ENCODE peak calls at places on chromosomes 11 and 22, in seven cellular contexts. One of them, this sample, is unnamed.
A peak's percentile ranks its signal among the peaks of the same experiment; 100 is the strongest.

GRCh38 chr11:70434813-70435300 is 36.5 kb downstream of the CTTN start:
- DNase-seq in mucosa of gallbladder: no peak
- DNase-seq in spleen: no peak
- DNase-seq in right cardiac atrium: no peak
- DNase-seq in substantia nigra: no peak
- DNase-seq in bronchial epithelial cell: no peak
- DNase-seq in nucleus accumbens: no peak
- DNase-seq in this sample: no peak

GRCh38 chr11:45661417-45662055 is 3.9 kb downstream of the CHST1 start:
- DNase-seq in mucosa of gallbladder: no peak
- DNase-seq in spleen: peak; percentile 30
- DNase-seq in right cardiac atrium: no peak
- DNase-seq in substantia nigra: no peak
- DNase-seq in bronchial epithelial cell: no peak
- DNase-seq in nucleus accumbens: no peak
- DNase-seq in this sample: no peak

GRCh38 chr11:73810637-73811036 is 23.0 kb downstream of the MRPL48 start:
- DNase-seq in mucosa of gallbladder: no peak
- DNase-seq in spleen: no peak
- DNase-seq in right cardiac atrium: no peak
- DNase-seq in substantia nigra: no peak
- DNase-seq in bronchial epithelial cell: no peak
- DNase-seq in nucleus accumbens: no peak
- DNase-seq in this sample: no peak

GRCh38 chr22:29623553-29624169 is 20.2 kb downstream of the NF2 start:
- DNase-seq in mucosa of gallbladder: no peak
- DNase-seq in spleen: no peak
- DNase-seq in right cardiac atrium: no peak
- DNase-seq in substantia nigra: no peak
- DNase-seq in bronchial epithelial cell: no peak
- DNase-seq in nucleus accumbens: no peak
- DNase-seq in this sample: no peak

GRCh38 chr22:20930004-20930403 is 12.8 kb downstream of the CRKL start:
- DNase-seq in mucosa of gallbladder: no peak
- DNase-seq in spleen: no peak
- DNase-seq in right cardiac atrium: no peak
- DNase-seq in substantia nigra: no peak
- DNase-seq in bronchial epithelial cell: no peak
- DNase-seq in nucleus accumbens: no peak
- DNase-seq in this sample: no peak

GRCh38 chr22:30864441-30865420 is 103.8 kb downstream of the MORC2 start:
- DNase-seq in mucosa of gallbladder: no peak
- DNase-seq in spleen: peak; percentile 31
- DNase-seq in right cardiac atrium: no peak
- DNase-seq in substantia nigra: no peak
- DNase-seq in bronchial epithelial cell: no peak
- DNase-seq in nucleus accumbens: no peak
- DNase-seq in this sample: no peak

GRCh38 chr11:86134580-86135318 is 65.9 kb upstream of the PICALM start:
- DNase-seq in mucosa of gallbladder: no peak
- DNase-seq in spleen: no peak
- DNase-seq in right cardiac atrium: no peak
- DNase-seq in substantia nigra: no peak
- DNase-seq in bronchial epithelial cell: no peak
- DNase-seq in nucleus accumbens: no peak
- DNase-seq in this sample: no peak

GRCh38 chr22:45682069-45682468 is 10.4 kb downstream of the ATXN10 start:
- DNase-seq in mucosa of gallbladder: no peak
- DNase-seq in spleen: no peak
- DNase-seq in right cardiac atrium: no peak
- DNase-seq in substantia nigra: no peak
- DNase-seq in bronchial epithelial cell: no peak
- DNase-seq in nucleus accumbens: no peak
- DNase-seq in this sample: no peak

GRCh38 chr22:46067159-46068111 is 82.9 kb upstream of the PPARA start:
- DNase-seq in mucosa of gallbladder: no peak
- DNase-seq in spleen: peak; percentile 48
- DNase-seq in right cardiac atrium: peak; percentile 74
- DNase-seq in substantia nigra: no peak
- DNase-seq in bronchial epithelial cell: no peak
- DNase-seq in nucleus accumbens: no peak
- DNase-seq in this sample: no peak

GRCh38 chr22:48477031-48477721 is 1350.5 kb downstream of the BRD1 start:
- DNase-seq in mucosa of gallbladder: no peak
- DNase-seq in spleen: peak; percentile 68
- DNase-seq in right cardiac atrium: peak; percentile 69
- DNase-seq in substantia nigra: no peak
- DNase-seq in bronchial epithelial cell: no peak
- DNase-seq in nucleus accumbens: peak; percentile 43
- DNase-seq in this sample: peak; percentile 44

GRCh38 chr22:35930933-35931332 is 97.7 kb downstream of the RBFOX2 start:
- DNase-seq in mucosa of gallbladder: peak; percentile 34
- DNase-seq in spleen: no peak
- DNase-seq in right cardiac atrium: no peak
- DNase-seq in substantia nigra: no peak
- DNase-seq in bronchial epithelial cell: peak; percentile 48
- DNase-seq in nucleus accumbens: no peak
- DNase-seq in this sample: no peak

GRCh38 chr11:100903284-100903683 is 216.2 kb downstream of the ARHGAP42 start:
- DNase-seq in mucosa of gallbladder: no peak
- DNase-seq in spleen: no peak
- DNase-seq in right cardiac atrium: no peak
- DNase-seq in substantia nigra: no peak
- DNase-seq in bronchial epithelial cell: no peak
- DNase-seq in nucleus accumbens: no peak
- DNase-seq in this sample: no peak

GRCh38 chr11:126992065-126992803 is 8.3 kb downstream of the KIRREL3 start:
- DNase-seq in mucosa of gallbladder: no peak
- DNase-seq in spleen: no peak
- DNase-seq in right cardiac atrium: no peak
- DNase-seq in substantia nigra: no peak
- DNase-seq in bronchial epithelial cell: peak; percentile 67
- DNase-seq in nucleus accumbens: no peak
- DNase-seq in this sample: no peak

GRCh38 chr11:99176430-99176829 is 155.7 kb downstream of the CNTN5 start:
- DNase-seq in mucosa of gallbladder: no peak
- DNase-seq in spleen: no peak
- DNase-seq in right cardiac atrium: no peak
- DNase-seq in substantia nigra: no peak
- DNase-seq in bronchial epithelial cell: no peak
- DNase-seq in nucleus accumbens: no peak
- DNase-seq in this sample: no peak

GRCh38 chr11:11722861-11723260 is 101.1 kb upstream of the GALNT18 start:
- DNase-seq in mucosa of gallbladder: no peak
- DNase-seq in spleen: no peak
- DNase-seq in right cardiac atrium: no peak
- DNase-seq in substantia nigra: no peak
- DNase-seq in bronchial epithelial cell: no peak
- DNase-seq in nucleus accumbens: no peak
- DNase-seq in this sample: no peak

GRCh38 chr22:23222875-23223565 is 42.7 kb downstream of the BCR start:
- DNase-seq in mucosa of gallbladder: no peak
- DNase-seq in spleen: no peak
- DNase-seq in right cardiac atrium: no peak
- DNase-seq in substantia nigra: no peak
- DNase-seq in bronchial epithelial cell: no peak
- DNase-seq in nucleus accumbens: no peak
- DNase-seq in this sample: no peak

GRCh38 chr11:692824-693414 is 2.1 kb downstream of the DEAF1 start:
- DNase-seq in mucosa of gallbladder: no peak
- DNase-seq in spleen: peak; percentile 84
- DNase-seq in right cardiac atrium: peak; percentile 52
- DNase-seq in substantia nigra: no peak
- DNase-seq in bronchial epithelial cell: peak; percentile 84
- DNase-seq in nucleus accumbens: no peak
- DNase-seq in this sample: no peak

GRCh38 chr11:1241706-1242105 is 18.8 kb downstream of the MUC5B start:
- DNase-seq in mucosa of gallbladder: no peak
- DNase-seq in spleen: no peak
- DNase-seq in right cardiac atrium: no peak
- DNase-seq in substantia nigra: no peak
- DNase-seq in bronchial epithelial cell: no peak
- DNase-seq in nucleus accumbens: no peak
- DNase-seq in this sample: no peak

GRCh38 chr11:10490398-10491232 is 35.6 kb downstream of the AMPD3 start:
- DNase-seq in mucosa of gallbladder: peak; percentile 86
- DNase-seq in spleen: peak; percentile 76
- DNase-seq in right cardiac atrium: peak; percentile 84
- DNase-seq in substantia nigra: peak; percentile 86
- DNase-seq in bronchial epithelial cell: peak; percentile 71
- DNase-seq in nucleus accumbens: peak; percentile 87
- DNase-seq in this sample: peak; percentile 62

GRCh38 chr22:44181912-44182590 is 1.3 kb downstream of the PARVG start:
- DNase-seq in mucosa of gallbladder: no peak
- DNase-seq in spleen: peak; percentile 89
- DNase-seq in right cardiac atrium: no peak
- DNase-seq in substantia nigra: no peak
- DNase-seq in bronchial epithelial cell: no peak
- DNase-seq in nucleus accumbens: no peak
- DNase-seq in this sample: no peak

GRCh38 chr11:63920126-63920869 is 3.3 kb upstream of the RCOR2 start:
- DNase-seq in mucosa of gallbladder: peak; percentile 86
- DNase-seq in spleen: no peak
- DNase-seq in right cardiac atrium: peak; percentile 95
- DNase-seq in substantia nigra: peak; percentile 71
- DNase-seq in bronchial epithelial cell: no peak
- DNase-seq in nucleus accumbens: peak; percentile 76
- DNase-seq in this sample: peak; percentile 89

GRCh38 chr11:72584293-72584921 is 89.8 kb downstream of the PDE2A start:
- DNase-seq in mucosa of gallbladder: peak; percentile 64
- DNase-seq in spleen: peak; percentile 92
- DNase-seq in right cardiac atrium: peak; percentile 83
- DNase-seq in substantia nigra: no peak
- DNase-seq in bronchial epithelial cell: peak; percentile 29
- DNase-seq in nucleus accumbens: no peak
- DNase-seq in this sample: no peak

GRCh38 chr11:124892750-124893454 is 4.8 kb downstream of the ROBO4 start:
- DNase-seq in mucosa of gallbladder: no peak
- DNase-seq in spleen: no peak
- DNase-seq in right cardiac atrium: peak; percentile 69
- DNase-seq in substantia nigra: no peak
- DNase-seq in bronchial epithelial cell: no peak
- DNase-seq in nucleus accumbens: no peak
- DNase-seq in this sample: no peak

GRCh38 chr11:31805629-31806185 is 5.4 kb downstream of the PAX6 start:
- DNase-seq in mucosa of gallbladder: no peak
- DNase-seq in spleen: no peak
- DNase-seq in right cardiac atrium: no peak
- DNase-seq in substantia nigra: no peak
- DNase-seq in bronchial epithelial cell: no peak
- DNase-seq in nucleus accumbens: no peak
- DNase-seq in this sample: no peak

GRCh38 chr22:49562685-49563249 is 264.9 kb downstream of the BRD1 start:
- DNase-seq in mucosa of gallbladder: no peak
- DNase-seq in spleen: no peak
- DNase-seq in right cardiac atrium: no peak
- DNase-seq in substantia nigra: no peak
- DNase-seq in bronchial epithelial cell: no peak
- DNase-seq in nucleus accumbens: no peak
- DNase-seq in this sample: no peak

GRCh38 chr11:255816-256215 is 19.0 kb downstream of the PSMD13 start:
- DNase-seq in mucosa of gallbladder: no peak
- DNase-seq in spleen: no peak
- DNase-seq in right cardiac atrium: no peak
- DNase-seq in substantia nigra: no peak
- DNase-seq in bronchial epithelial cell: no peak
- DNase-seq in nucleus accumbens: no peak
- DNase-seq in this sample: no peak

GRCh38 chr11:125070699-125071254 is 7.7 kb downstream of the SLC37A2 start:
- DNase-seq in mucosa of gallbladder: peak; percentile 71
- DNase-seq in spleen: peak; percentile 90
- DNase-seq in right cardiac atrium: peak; percentile 85
- DNase-seq in substantia nigra: no peak
- DNase-seq in bronchial epithelial cell: peak; percentile 88
- DNase-seq in nucleus accumbens: no peak
- DNase-seq in this sample: no peak

GRCh38 chr11:2315395-2316168 is 13.8 kb downstream of the TSPAN32 start:
- DNase-seq in mucosa of gallbladder: no peak
- DNase-seq in spleen: peak; percentile 52
- DNase-seq in right cardiac atrium: peak; percentile 73
- DNase-seq in substantia nigra: no peak
- DNase-seq in bronchial epithelial cell: no peak
- DNase-seq in nucleus accumbens: no peak
- DNase-seq in this sample: no peak

GRCh38 chr11:104191124-104191523 is 27.2 kb upstream of the PDGFD start:
- DNase-seq in mucosa of gallbladder: no peak
- DNase-seq in spleen: no peak
- DNase-seq in right cardiac atrium: no peak
- DNase-seq in substantia nigra: no peak
- DNase-seq in bronchial epithelial cell: no peak
- DNase-seq in nucleus accumbens: no peak
- DNase-seq in this sample: no peak

GRCh38 chr22:37427128-37427710 is at the start of gene ELFN2:
- DNase-seq in mucosa of gallbladder: no peak
- DNase-seq in spleen: no peak
- DNase-seq in right cardiac atrium: peak; percentile 77
- DNase-seq in substantia nigra: no peak
- DNase-seq in bronchial epithelial cell: no peak
- DNase-seq in nucleus accumbens: no peak
- DNase-seq in this sample: no peak

GRCh38 chr11:9001736-9002135 is 2.1 kb downstream of the NRIP3 start:
- DNase-seq in mucosa of gallbladder: no peak
- DNase-seq in spleen: no peak
- DNase-seq in right cardiac atrium: no peak
- DNase-seq in substantia nigra: no peak
- DNase-seq in bronchial epithelial cell: peak; percentile 97
- DNase-seq in nucleus accumbens: no peak
- DNase-seq in this sample: no peak

GRCh38 chr22:33450756-33451155 is 392.6 kb upstream of the SYN3 start:
- DNase-seq in mucosa of gallbladder: no peak
- DNase-seq in spleen: no peak
- DNase-seq in right cardiac atrium: no peak
- DNase-seq in substantia nigra: no peak
- DNase-seq in bronchial epithelial cell: no peak
- DNase-seq in nucleus accumbens: no peak
- DNase-seq in this sample: no peak

GRCh38 chr11:106178361-106178760 is 100.9 kb downstream of the AASDHPPT start:
- DNase-seq in mucosa of gallbladder: no peak
- DNase-seq in spleen: no peak
- DNase-seq in right cardiac atrium: no peak
- DNase-seq in substantia nigra: no peak
- DNase-seq in bronchial epithelial cell: peak; percentile 90
- DNase-seq in nucleus accumbens: no peak
- DNase-seq in this sample: no peak

GRCh38 chr11:15560689-15561467 is 446.2 kb downstream of the INSC start:
- DNase-seq in mucosa of gallbladder: no peak
- DNase-seq in spleen: no peak
- DNase-seq in right cardiac atrium: no peak
- DNase-seq in substantia nigra: no peak
- DNase-seq in bronchial epithelial cell: no peak
- DNase-seq in nucleus accumbens: no peak
- DNase-seq in this sample: no peak

This sample was measured in caudate nucleus.